ENCODE peak calls at places on chromosomes 16 and 17, in seven cellular contexts. O is left ventricle myocardium inferior; I is fibroblast of pulmonary artery; A is effector memory CD4-positive, alpha-beta T cell; F is breast epithelium; U is Peyer's patch; W is colonic mucosa. Z is an unnamed sample.
A peak's percentile ranks its signal among the peaks of the same experiment; 100 is the strongest.

GRCh38 chr16:6081320-6081976 is 983.9 kb upstream of the EEF2KMT start:
- DNase-seq in O (no peak), W (peak; percentile 56), U (peak; percentile 81), A (no peak), F (no peak), I (peak; percentile 1), Z (peak; percentile 62)

GRCh38 chr16:57544129-57544653 is 1.7 kb downstream of the ADGRG5 start:
- DNase-seq in O (no peak), F (peak; percentile 27), A (no peak), U (peak; percentile 80), W (peak; percentile 20), I (no peak), Z (no peak)

GRCh38 chr17:80036715-80037477 is 454 bp downstream of the CCDC40 start:
- DNase-seq in F (no peak), W (peak; percentile 43), A (peak; percentile 18), I (peak; percentile 24), O (no peak), U (no peak), Z (peak; percentile 44)

GRCh38 chr17:56793506-56793905 is 40.2 kb downstream of the C17orf67 start:
- DNase-seq in I (no peak), W (no peak), U (no peak), A (no peak), F (no peak), O (no peak), Z (no peak)

GRCh38 chr16:11980167-11980844 is 3.8 kb downstream of the SNX29 start:
- DNase-seq in A (no peak), O (no peak), U (no peak), F (no peak), I (no peak), W (no peak), Z (no peak)

GRCh38 chr17:72600934-72601333 is 480.1 kb downstream of the SOX9 start:
- DNase-seq in W (no peak), U (no peak), I (peak; percentile 50), F (no peak), O (no peak), A (no peak), Z (no peak)

GRCh38 chr17:36937961-36938565 is 788 bp downstream of the LHX1 start:
- DNase-seq in A (no peak), I (peak; percentile 45), W (no peak), U (no peak), O (no peak), F (no peak), Z (no peak)

GRCh38 chr17:82949984-82950383 is 110.2 kb upstream of the ZNF750 start:
- DNase-seq in U (no peak), O (no peak), A (no peak), I (no peak), F (no peak), W (no peak), Z (no peak)

GRCh38 chr16:20743591-20743990 is 2.0 kb upstream of the THUMPD1 start:
- DNase-seq in F (no peak), O (no peak), W (no peak), I (no peak), A (no peak), U (no peak), Z (no peak)

GRCh38 chr17:17183744-17184143 is 22.4 kb downstream of the PLD6 start:
- DNase-seq in W (no peak), A (no peak), U (no peak), I (no peak), F (no peak), O (no peak), Z (no peak)

GRCh38 chr16:16062023-16062932 is 112.9 kb downstream of the ABCC1 start:
- DNase-seq in I (peak; percentile 28), A (no peak), F (no peak), O (peak; percentile 29), U (peak; percentile 55), W (no peak), Z (no peak)

GRCh38 chr16:56518435-56518834 is 1.4 kb downstream of the BBS2 start:
- DNase-seq in F (no peak), A (no peak), O (no peak), U (no peak), W (no peak), I (no peak), Z (no peak)

DNA sequence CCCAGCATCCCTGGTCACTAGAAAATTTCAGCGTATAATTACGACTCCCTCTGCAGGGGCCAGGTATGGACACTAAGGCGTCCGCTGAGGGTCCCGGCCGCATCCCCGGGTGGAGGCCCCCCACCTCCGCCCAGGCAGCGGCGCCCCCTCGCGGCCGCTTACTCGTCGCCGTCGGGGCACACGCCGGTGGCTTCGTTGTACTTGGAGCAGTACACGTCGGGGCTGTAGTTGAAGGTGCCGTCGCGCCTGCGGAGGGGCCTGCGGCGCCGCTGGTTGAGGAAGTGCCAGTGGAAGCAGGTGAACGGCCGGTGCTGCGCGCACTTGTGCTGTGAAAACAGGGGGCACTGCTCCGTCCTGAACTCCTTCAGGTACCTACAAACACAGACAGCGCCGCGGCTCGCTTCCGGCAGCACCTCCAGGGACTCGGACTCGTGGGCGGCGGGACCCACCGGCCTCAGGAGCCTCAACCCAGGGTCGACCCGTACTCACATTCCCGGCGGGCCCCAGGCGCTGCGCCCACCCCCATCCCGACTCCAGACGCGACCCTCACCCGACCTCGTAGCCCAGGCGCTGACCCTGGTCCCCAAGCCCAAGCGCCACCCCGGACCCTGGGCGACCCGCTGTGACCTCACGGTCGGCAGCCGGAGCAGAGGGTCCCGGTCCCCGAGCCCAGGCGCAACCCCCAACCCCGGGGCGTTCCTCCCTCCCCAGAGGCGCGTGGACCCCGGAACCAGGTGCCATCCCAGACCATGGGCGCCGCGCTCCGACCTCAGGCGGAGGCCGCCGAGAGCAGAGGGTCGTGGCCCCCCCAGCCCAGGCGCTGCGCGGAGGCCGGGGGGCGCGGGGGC is 596 bp downstream of the UNKL start:
- DNase-seq in U (peak; percentile 81), O (peak; percentile 46), A (peak; percentile 31), F (peak; percentile 65), I (peak; percentile 56), W (peak; percentile 73), Z (peak; percentile 20)
- H3K4me3 ChIP-seq in U (peak overlapping the region; percentile 97), O (peak overlapping the region; percentile 96), A (peak overlapping the region; percentile 92), F (peak overlapping the region; percentile 99), I (peak overlapping the region; percentile 83), W (peak overlapping the region; percentile 70), Z (peak overlapping the region; percentile 86)

GRCh38 chr16:29024280-29024679 is 39.4 kb downstream of the LAT start:
- DNase-seq in U (no peak), I (no peak), A (no peak), O (no peak), F (no peak), W (no peak), Z (no peak)
- H3K4me3 ChIP-seq in U (no peak overlapping the region), I (no peak overlapping the region), A (no peak overlapping the region), O (no peak overlapping the region), F (no peak overlapping the region), W (no peak overlapping the region), Z (no peak overlapping the region)

GRCh38 chr17:78934681-78935418 is 9.7 kb upstream of the TIMP2 start:
- DNase-seq in W (no peak), O (no peak), F (no peak), I (no peak), A (no peak), U (no peak), Z (no peak)

GRCh38 chr17:78929908-78930775 is 5.0 kb upstream of the TIMP2 start:
- DNase-seq in F (no peak), U (no peak), W (no peak), I (no peak), A (no peak), O (peak; percentile 52), Z (no peak)

GRCh38 chr17:78935419-78936323 is 10.5 kb upstream of the TIMP2 start:
- DNase-seq in A (no peak), I (peak; percentile 98), U (peak; percentile 74), F (no peak), O (peak; percentile 63), W (peak; percentile 55), Z (peak; percentile 14)

GRCh38 chr17:78933959-78934568 is 8.9 kb upstream of the TIMP2 start:
- DNase-seq in W (peak; percentile 92), F (peak; percentile 89), I (peak; percentile 99), U (peak; percentile 90), O (peak; percentile 95), A (no peak), Z (peak; percentile 87)

GRCh38 chr17:78933025-78933958 is 8.1 kb upstream of the TIMP2 start:
- DNase-seq in F (no peak), W (peak; percentile 40), O (peak; percentile 43), I (peak; percentile 97), A (peak; percentile 20), U (peak; percentile 79), Z (no peak)
- H3K4me3 ChIP-seq in F (peak overlapping the region; percentile 60), W (no peak overlapping the region), O (peak overlapping the region; percentile 54), I (peak overlapping the region; percentile 43), A (no peak overlapping the region), U (no peak overlapping the region), Z (peak overlapping the region; percentile 50)

GRCh38 chr16:70703041-70703834 is 17.4 kb upstream of the MTSS2 start:
- DNase-seq in I (peak; percentile 48), A (no peak), U (no peak), W (no peak), O (peak; percentile 52), F (no peak), Z (peak; percentile 74)
- H3K4me3 ChIP-seq in I (no peak overlapping the region), A (no peak overlapping the region), U (no peak overlapping the region), W (no peak overlapping the region), O (no peak overlapping the region), F (no peak overlapping the region), Z (no peak overlapping the region)

GRCh38 chr16:10964891-10965326 is 20.5 kb downstream of the CLEC16A start:
- DNase-seq in U (no peak), I (no peak), F (no peak), O (no peak), A (peak; percentile 70), W (no peak), Z (no peak)
- H3K4me3 ChIP-seq in U (no peak overlapping the region), I (no peak overlapping the region), F (no peak overlapping the region), O (no peak overlapping the region), A (peak overlapping the region; percentile 14), W (no peak overlapping the region), Z (no peak overlapping the region)

DNA sequence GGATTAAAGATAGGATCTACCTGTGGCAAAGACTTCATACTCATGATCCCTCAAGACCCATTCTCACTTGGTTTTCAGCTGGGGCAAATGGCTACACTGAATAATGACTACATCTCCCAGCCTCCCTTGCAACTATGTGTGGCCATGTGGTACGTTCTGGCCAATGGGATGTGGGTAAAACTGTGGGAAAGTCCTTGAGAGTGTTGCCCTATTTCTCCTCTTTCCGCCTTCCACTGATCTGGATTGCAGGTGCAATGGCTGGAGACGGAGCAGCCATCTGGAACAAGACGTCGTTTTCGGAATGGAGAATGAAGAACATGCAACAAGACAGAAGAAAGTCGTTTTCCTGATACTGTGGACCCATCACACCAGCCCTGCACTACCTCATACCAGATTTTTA is 48.5 kb downstream of the HAPSTR1 start:
- DNase-seq in O (no peak), A (no peak), U (no peak), I (peak; percentile 47), F (no peak), W (no peak), Z (no peak)
- H3K4me3 ChIP-seq in O (no peak overlapping the region), A (no peak overlapping the region), U (no peak overlapping the region), I (no peak overlapping the region), F (no peak overlapping the region), W (no peak overlapping the region), Z (no peak overlapping the region)

DNA sequence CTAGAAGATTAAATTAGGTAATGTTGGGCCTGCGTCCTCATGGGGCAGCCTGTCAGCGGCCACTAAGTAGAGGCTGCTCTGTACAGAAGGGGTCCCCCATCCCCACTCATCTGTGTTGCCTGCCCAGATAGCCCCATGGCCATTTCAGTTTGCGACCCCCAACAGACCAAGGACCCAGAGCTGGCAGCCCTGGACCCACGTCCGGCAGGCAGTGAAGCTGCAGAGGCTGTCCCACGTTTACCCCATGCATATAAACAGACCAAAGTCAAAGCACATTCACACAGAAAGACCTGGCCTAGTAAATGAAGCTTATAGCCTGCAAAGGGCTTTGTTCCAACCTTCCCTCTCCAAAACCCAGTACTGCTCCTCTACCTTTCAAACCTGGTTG is 4.6 kb downstream of the PDF start:
- DNase-seq in F (no peak), W (no peak), O (no peak), A (no peak), U (no peak), I (no peak), Z (no peak)
- H3K4me3 ChIP-seq in F (no peak overlapping the region), W (no peak overlapping the region), O (no peak overlapping the region), A (no peak overlapping the region), U (peak overlapping the region; percentile 18), I (no peak overlapping the region), Z (no peak overlapping the region)